ENCODE peak calls at places on chromosome 13, in ten cellular contexts. One of them, this sample, is unnamed.

GRCh38 chr13:31629085-31629785 is 110.1 kb upstream of the RXFP2 start:
- DNase-seq in astrocyte of the spinal cord: peak
- DNase-seq in breast epithelium: no peak
- DNase-seq in left ventricle myocardium inferior: no peak
- DNase-seq in PC-3: peak
- DNase-seq in HFFc6: peak
- DNase-seq in WTC11: no peak
- DNase-seq in stomach: no peak
- DNase-seq in Peyer's patch: no peak
- DNase-seq in IMR-90: peak
- DNase-seq in this sample: no peak

GRCh38 chr13:38624822-38625221 is 62.1 kb upstream of the FREM2 start:
- DNase-seq in HFFc6: no peak
- DNase-seq in left ventricle myocardium inferior: no peak
- DNase-seq in IMR-90: no peak
- DNase-seq in WTC11: peak
- DNase-seq in Peyer's patch: no peak
- DNase-seq in PC-3: no peak
- DNase-seq in stomach: no peak
- DNase-seq in breast epithelium: no peak
- DNase-seq in astrocyte of the spinal cord: no peak
- DNase-seq in this sample: no peak

GRCh38 chr13:46905249-46905648 is 8.4 kb upstream of the HTR2A start:
- DNase-seq in astrocyte of the spinal cord: no peak
- DNase-seq in WTC11: no peak
- DNase-seq in HFFc6: no peak
- DNase-seq in Peyer's patch: no peak
- DNase-seq in IMR-90: peak
- DNase-seq in breast epithelium: no peak
- DNase-seq in PC-3: peak
- DNase-seq in left ventricle myocardium inferior: no peak
- DNase-seq in stomach: no peak
- DNase-seq in this sample: no peak

GRCh38 chr13:41137241-41137640 is 4.6 kb upstream of the KBTBD6 start:
- DNase-seq in stomach: no peak
- DNase-seq in Peyer's patch: no peak
- DNase-seq in PC-3: peak
- DNase-seq in IMR-90: peak
- DNase-seq in left ventricle myocardium inferior: no peak
- DNase-seq in WTC11: no peak
- DNase-seq in HFFc6: no peak
- DNase-seq in breast epithelium: no peak
- DNase-seq in astrocyte of the spinal cord: no peak
- DNase-seq in this sample: no peak

GRCh38 chr13:35144496-35144895 is 202.4 kb downstream of the NBEA start:
- DNase-seq in astrocyte of the spinal cord: no peak
- DNase-seq in IMR-90: no peak
- DNase-seq in breast epithelium: no peak
- DNase-seq in stomach: no peak
- DNase-seq in HFFc6: peak
- DNase-seq in PC-3: peak
- DNase-seq in WTC11: no peak
- DNase-seq in Peyer's patch: no peak
- DNase-seq in left ventricle myocardium inferior: no peak
- DNase-seq in this sample: no peak

GRCh38 chr13:24232037-24232436 is 71.5 kb downstream of the SPATA13 start:
- DNase-seq in WTC11: no peak
- DNase-seq in breast epithelium: no peak
- DNase-seq in Peyer's patch: peak
- DNase-seq in PC-3: peak
- DNase-seq in HFFc6: no peak
- DNase-seq in left ventricle myocardium inferior: no peak
- DNase-seq in IMR-90: no peak
- DNase-seq in astrocyte of the spinal cord: no peak
- DNase-seq in stomach: no peak
- DNase-seq in this sample: no peak

GRCh38 chr13:29484236-29484635 is 111.3 kb downstream of the SLC7A1 start:
- DNase-seq in WTC11: no peak
- DNase-seq in Peyer's patch: no peak
- DNase-seq in IMR-90: no peak
- DNase-seq in left ventricle myocardium inferior: no peak
- DNase-seq in stomach: no peak
- DNase-seq in breast epithelium: no peak
- DNase-seq in PC-3: no peak
- DNase-seq in astrocyte of the spinal cord: no peak
- DNase-seq in HFFc6: no peak
- DNase-seq in this sample: no peak

GRCh38 chr13:100630564-100630963 is 42.0 kb upstream of the GGACT start:
- DNase-seq in HFFc6: no peak
- DNase-seq in PC-3: no peak
- DNase-seq in Peyer's patch: no peak
- DNase-seq in WTC11: no peak
- DNase-seq in astrocyte of the spinal cord: peak
- DNase-seq in IMR-90: no peak
- DNase-seq in left ventricle myocardium inferior: no peak
- DNase-seq in breast epithelium: no peak
- DNase-seq in stomach: no peak
- DNase-seq in this sample: no peak

GRCh38 chr13:34358811-34359513 is 541.0 kb downstream of the RFC3 start:
- DNase-seq in astrocyte of the spinal cord: peak
- DNase-seq in left ventricle myocardium inferior: no peak
- DNase-seq in stomach: no peak
- DNase-seq in WTC11: no peak
- DNase-seq in IMR-90: peak
- DNase-seq in PC-3: peak
- DNase-seq in breast epithelium: no peak
- DNase-seq in HFFc6: peak
- DNase-seq in Peyer's patch: no peak
- DNase-seq in this sample: no peak

GRCh38 chr13:56773148-56773547 is 367.6 kb upstream of the PRR20A start:
- DNase-seq in astrocyte of the spinal cord: no peak
- DNase-seq in IMR-90: no peak
- DNase-seq in PC-3: no peak
- DNase-seq in left ventricle myocardium inferior: no peak
- DNase-seq in stomach: no peak
- DNase-seq in Peyer's patch: no peak
- DNase-seq in WTC11: no peak
- DNase-seq in breast epithelium: no peak
- DNase-seq in HFFc6: no peak
- DNase-seq in this sample: no peak

GRCh38 chr13:111505175-111505777 is 184.8 kb downstream of the TEX29 start:
- DNase-seq in IMR-90: no peak
- DNase-seq in astrocyte of the spinal cord: no peak
- DNase-seq in PC-3: peak
- DNase-seq in Peyer's patch: no peak
- DNase-seq in HFFc6: no peak
- DNase-seq in left ventricle myocardium inferior: no peak
- DNase-seq in stomach: peak
- DNase-seq in breast epithelium: peak
- DNase-seq in WTC11: peak
- DNase-seq in this sample: no peak

GRCh38 chr13:24233351-24233901 is 72.9 kb downstream of the SPATA13 start:
- DNase-seq in astrocyte of the spinal cord: peak
- DNase-seq in breast epithelium: no peak
- DNase-seq in stomach: no peak
- DNase-seq in Peyer's patch: no peak
- DNase-seq in PC-3: no peak
- DNase-seq in left ventricle myocardium inferior: no peak
- DNase-seq in HFFc6: peak
- DNase-seq in IMR-90: peak
- DNase-seq in WTC11: peak
- DNase-seq in this sample: no peak

GRCh38 chr13:78787189-78787588 is 128.2 kb upstream of the OBI1 start:
- DNase-seq in astrocyte of the spinal cord: peak
- DNase-seq in PC-3: no peak
- DNase-seq in left ventricle myocardium inferior: peak
- DNase-seq in Peyer's patch: no peak
- DNase-seq in IMR-90: no peak
- DNase-seq in stomach: no peak
- DNase-seq in breast epithelium: no peak
- DNase-seq in HFFc6: no peak
- DNase-seq in WTC11: no peak
- DNase-seq in this sample: no peak

GRCh38 chr13:99796175-99796819 is 175.3 kb downstream of the ZIC5 start:
- DNase-seq in left ventricle myocardium inferior: no peak
- DNase-seq in Peyer's patch: no peak
- DNase-seq in IMR-90: peak
- DNase-seq in stomach: no peak
- DNase-seq in astrocyte of the spinal cord: peak
- DNase-seq in PC-3: peak
- DNase-seq in HFFc6: peak
- DNase-seq in WTC11: peak
- DNase-seq in breast epithelium: no peak
- DNase-seq in this sample: no peak

GRCh38 chr13:28463481-28463880 is 31.4 kb downstream of the FLT1 start:
- DNase-seq in WTC11: no peak
- DNase-seq in PC-3: no peak
- DNase-seq in HFFc6: no peak
- DNase-seq in left ventricle myocardium inferior: no peak
- DNase-seq in stomach: no peak
- DNase-seq in IMR-90: peak
- DNase-seq in breast epithelium: no peak
- DNase-seq in Peyer's patch: no peak
- DNase-seq in astrocyte of the spinal cord: no peak
- DNase-seq in this sample: no peak

GRCh38 chr13:31882794-31883193 is 143.5 kb downstream of the RXFP2 start:
- DNase-seq in breast epithelium: no peak
- DNase-seq in left ventricle myocardium inferior: no peak
- DNase-seq in astrocyte of the spinal cord: no peak
- DNase-seq in PC-3: no peak
- DNase-seq in stomach: no peak
- DNase-seq in WTC11: no peak
- DNase-seq in IMR-90: no peak
- DNase-seq in HFFc6: no peak
- DNase-seq in Peyer's patch: no peak
- DNase-seq in this sample: no peak

DNA sequence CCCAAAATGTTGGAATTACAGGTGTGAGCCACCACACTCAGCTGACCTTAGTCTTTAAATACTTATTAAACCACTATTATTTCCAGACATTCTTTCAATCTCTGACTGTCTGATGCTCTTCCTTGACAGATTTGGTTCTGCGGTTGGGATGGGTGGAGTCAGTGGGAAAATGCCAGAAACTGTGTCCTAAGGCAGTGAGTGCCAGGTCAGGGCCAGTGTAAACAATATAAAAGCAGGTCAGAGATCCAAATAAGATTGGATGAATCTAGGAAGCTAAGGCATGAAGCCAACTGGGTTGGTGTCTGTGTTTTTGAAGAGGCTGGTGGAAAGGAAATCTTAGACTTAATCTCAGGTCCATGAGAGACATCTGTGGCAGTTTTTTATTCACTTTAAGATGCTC is 74.7 kb downstream of the KLF5 start:
- DNase-seq in stomach: peak
- DNase-seq in HFFc6: peak
- DNase-seq in breast epithelium: no peak
- DNase-seq in left ventricle myocardium inferior: no peak
- DNase-seq in IMR-90: no peak
- DNase-seq in WTC11: no peak
- DNase-seq in PC-3: peak
- DNase-seq in astrocyte of the spinal cord: no peak
- DNase-seq in Peyer's patch: no peak
- DNase-seq in this sample: no peak
- TF ChIP-seq CTCF in stomach: no peak
- TF ChIP-seq CTCF in HFFc6: no peak
- TF ChIP-seq CTCF in breast epithelium: no peak
- TF ChIP-seq CTCF in left ventricle myocardium inferior: no peak
- TF ChIP-seq CTCF in IMR-90: no peak
- TF ChIP-seq CTCF in WTC11: no peak
- TF ChIP-seq CTCF in PC-3: no peak
- TF ChIP-seq CTCF in astrocyte of the spinal cord: no peak
- TF ChIP-seq CTCF in Peyer's patch: no peak
- TF ChIP-seq CTCF in this sample: no peak

GRCh38 chr13:49279112-49279511 is 31.4 kb downstream of the CDADC1 start:
- DNase-seq in breast epithelium: no peak
- DNase-seq in astrocyte of the spinal cord: no peak
- DNase-seq in WTC11: no peak
- DNase-seq in left ventricle myocardium inferior: no peak
- DNase-seq in stomach: no peak
- DNase-seq in HFFc6: no peak
- DNase-seq in IMR-90: no peak
- DNase-seq in Peyer's patch: no peak
- DNase-seq in PC-3: no peak
- DNase-seq in this sample: no peak
- TF ChIP-seq CTCF in breast epithelium: no peak
- TF ChIP-seq CTCF in astrocyte of the spinal cord: no peak
- TF ChIP-seq CTCF in WTC11: no peak
- TF ChIP-seq CTCF in left ventricle myocardium inferior: no peak
- TF ChIP-seq CTCF in stomach: no peak
- TF ChIP-seq CTCF in HFFc6: no peak
- TF ChIP-seq CTCF in IMR-90: no peak
- TF ChIP-seq CTCF in Peyer's patch: no peak
- TF ChIP-seq CTCF in PC-3: no peak
- TF ChIP-seq CTCF in this sample: no peak

GRCh38 chr13:45742985-45743384 is 40.9 kb downstream of the CBY2 start:
- DNase-seq in PC-3: no peak
- DNase-seq in breast epithelium: no peak
- DNase-seq in left ventricle myocardium inferior: no peak
- DNase-seq in HFFc6: no peak
- DNase-seq in astrocyte of the spinal cord: no peak
- DNase-seq in Peyer's patch: no peak
- DNase-seq in IMR-90: no peak
- DNase-seq in WTC11: no peak
- DNase-seq in stomach: no peak
- DNase-seq in this sample: no peak

GRCh38 chr13:45737571-45738002 is 35.5 kb downstream of the CBY2 start:
- DNase-seq in stomach: no peak
- DNase-seq in Peyer's patch: no peak
- DNase-seq in breast epithelium: no peak
- DNase-seq in HFFc6: no peak
- DNase-seq in astrocyte of the spinal cord: no peak
- DNase-seq in PC-3: no peak
- DNase-seq in WTC11: peak
- DNase-seq in left ventricle myocardium inferior: no peak
- DNase-seq in IMR-90: no peak
- DNase-seq in this sample: no peak
- TF ChIP-seq CTCF in stomach: no peak
- TF ChIP-seq CTCF in Peyer's patch: no peak
- TF ChIP-seq CTCF in breast epithelium: no peak
- TF ChIP-seq CTCF in HFFc6: peak
- TF ChIP-seq CTCF in astrocyte of the spinal cord: peak
- TF ChIP-seq CTCF in PC-3: no peak
- TF ChIP-seq CTCF in WTC11: peak
- TF ChIP-seq CTCF in left ventricle myocardium inferior: no peak
- TF ChIP-seq CTCF in IMR-90: no peak
- TF ChIP-seq CTCF in this sample: no peak

GRCh38 chr13:67367385-67367784 is 137.2 kb upstream of the PCDH9 start:
- DNase-seq in left ventricle myocardium inferior: no peak
- DNase-seq in HFFc6: no peak
- DNase-seq in astrocyte of the spinal cord: no peak
- DNase-seq in breast epithelium: no peak
- DNase-seq in PC-3: no peak
- DNase-seq in WTC11: no peak
- DNase-seq in stomach: no peak
- DNase-seq in Peyer's patch: no peak
- DNase-seq in IMR-90: no peak
- DNase-seq in this sample: no peak

GRCh38 chr13:67369895-67370660 is 139.9 kb upstream of the PCDH9 start:
- DNase-seq in PC-3: peak
- DNase-seq in IMR-90: peak
- DNase-seq in astrocyte of the spinal cord: peak
- DNase-seq in breast epithelium: no peak
- DNase-seq in Peyer's patch: no peak
- DNase-seq in WTC11: no peak
- DNase-seq in stomach: no peak
- DNase-seq in left ventricle myocardium inferior: no peak
- DNase-seq in HFFc6: peak
- DNase-seq in this sample: no peak

GRCh38 chr13:67366533-67366932 is 136.4 kb upstream of the PCDH9 start:
- DNase-seq in WTC11: no peak
- DNase-seq in PC-3: peak
- DNase-seq in Peyer's patch: no peak
- DNase-seq in stomach: no peak
- DNase-seq in left ventricle myocardium inferior: no peak
- DNase-seq in HFFc6: no peak
- DNase-seq in IMR-90: peak
- DNase-seq in breast epithelium: no peak
- DNase-seq in astrocyte of the spinal cord: peak
- DNase-seq in this sample: no peak
- TF ChIP-seq CTCF in WTC11: no peak
- TF ChIP-seq CTCF in PC-3: peak
- TF ChIP-seq CTCF in Peyer's patch: no peak
- TF ChIP-seq CTCF in stomach: no peak
- TF ChIP-seq CTCF in left ventricle myocardium inferior: no peak
- TF ChIP-seq CTCF in HFFc6: no peak
- TF ChIP-seq CTCF in IMR-90: peak
- TF ChIP-seq CTCF in breast epithelium: no peak
- TF ChIP-seq CTCF in astrocyte of the spinal cord: peak
- TF ChIP-seq CTCF in this sample: no peak